ENCODE peak calls at places on chromosomes 3 and 15, in ten cellular contexts. One of them, this sample, is unnamed. For H3K4me1, the result is how much of the 10 kb centered on the place peaks cover.

GRCh38 chr15:77824361-77824985 is 191.8 kb upstream of the LINGO1 start:
- DNase-seq in CD8-positive, alpha-beta memory T cell: peak
- DNase-seq in K562: no peak
- DNase-seq in mucosa of descending colon: no peak
- DNase-seq in keratinocyte: no peak
- DNase-seq in mammary epithelial cell: no peak
- DNase-seq in breast epithelium: no peak
- DNase-seq in small intestine: no peak
- DNase-seq in GM23248: no peak
- DNase-seq in HepG2: no peak
- DNase-seq in this sample: no peak

GRCh38 chr3:115862099-115862498 is 238.8 kb downstream of the GAP43 start:
- DNase-seq in CD8-positive, alpha-beta memory T cell: no peak
- DNase-seq in small intestine: no peak
- DNase-seq in K562: no peak
- DNase-seq in mucosa of descending colon: no peak
- DNase-seq in keratinocyte: no peak
- DNase-seq in breast epithelium: no peak
- DNase-seq in GM23248: no peak
- DNase-seq in mammary epithelial cell: no peak
- DNase-seq in HepG2: no peak
- DNase-seq in this sample: no peak

GRCh38 chr3:8223766-8224165 is 277.9 kb upstream of the LMCD1 start:
- DNase-seq in GM23248: peak
- DNase-seq in keratinocyte: no peak
- DNase-seq in breast epithelium: no peak
- DNase-seq in HepG2: no peak
- DNase-seq in K562: no peak
- DNase-seq in mucosa of descending colon: no peak
- DNase-seq in small intestine: no peak
- DNase-seq in CD8-positive, alpha-beta memory T cell: no peak
- DNase-seq in mammary epithelial cell: no peak
- DNase-seq in this sample: no peak

GRCh38 chr15:79682851-79683288 is 213.9 kb downstream of the MTHFS start:
- DNase-seq in HepG2: no peak
- DNase-seq in mucosa of descending colon: no peak
- DNase-seq in breast epithelium: no peak
- DNase-seq in K562: no peak
- DNase-seq in GM23248: peak
- DNase-seq in small intestine: no peak
- DNase-seq in keratinocyte: no peak
- DNase-seq in CD8-positive, alpha-beta memory T cell: no peak
- DNase-seq in mammary epithelial cell: peak
- DNase-seq in this sample: no peak

GRCh38 chr3:13347390-13347966 is 72.6 kb downstream of the NUP210 start:
- DNase-seq in GM23248: peak
- DNase-seq in mammary epithelial cell: no peak
- DNase-seq in HepG2: no peak
- DNase-seq in keratinocyte: no peak
- DNase-seq in CD8-positive, alpha-beta memory T cell: no peak
- DNase-seq in mucosa of descending colon: no peak
- DNase-seq in breast epithelium: no peak
- DNase-seq in small intestine: no peak
- DNase-seq in K562: no peak
- DNase-seq in this sample: no peak

GRCh38 chr3:170128259-170128976 is 53.1 kb downstream of the PHC3 start:
- DNase-seq in K562: no peak
- DNase-seq in mammary epithelial cell: no peak
- DNase-seq in HepG2: no peak
- DNase-seq in keratinocyte: no peak
- DNase-seq in GM23248: no peak
- DNase-seq in small intestine: no peak
- DNase-seq in breast epithelium: no peak
- DNase-seq in mucosa of descending colon: no peak
- DNase-seq in CD8-positive, alpha-beta memory T cell: peak
- DNase-seq in this sample: no peak

GRCh38 chr3:99697250-99697649 is 58.9 kb downstream of the COL8A1 start:
- DNase-seq in small intestine: no peak
- DNase-seq in breast epithelium: no peak
- DNase-seq in mammary epithelial cell: no peak
- DNase-seq in GM23248: no peak
- DNase-seq in K562: no peak
- DNase-seq in HepG2: no peak
- DNase-seq in mucosa of descending colon: no peak
- DNase-seq in keratinocyte: no peak
- DNase-seq in CD8-positive, alpha-beta memory T cell: no peak
- DNase-seq in this sample: no peak

GRCh38 chr3:22959593-22959992 is 243.5 kb upstream of the UBE2E2 start:
- DNase-seq in mucosa of descending colon: no peak
- DNase-seq in K562: no peak
- DNase-seq in mammary epithelial cell: no peak
- DNase-seq in GM23248: no peak
- DNase-seq in small intestine: no peak
- DNase-seq in keratinocyte: no peak
- DNase-seq in HepG2: no peak
- DNase-seq in CD8-positive, alpha-beta memory T cell: no peak
- DNase-seq in breast epithelium: no peak
- DNase-seq in this sample: no peak

GRCh38 chr3:156609546-156609945 is 54.6 kb upstream of the SSR3 start:
- DNase-seq in breast epithelium: no peak
- DNase-seq in CD8-positive, alpha-beta memory T cell: no peak
- DNase-seq in mammary epithelial cell: no peak
- DNase-seq in HepG2: no peak
- DNase-seq in K562: no peak
- DNase-seq in GM23248: no peak
- DNase-seq in keratinocyte: no peak
- DNase-seq in mucosa of descending colon: no peak
- DNase-seq in small intestine: no peak
- DNase-seq in this sample: no peak

GRCh38 chr3:117750674-117751073 is 1041.1 kb downstream of the TUSC7 start:
- DNase-seq in small intestine: no peak
- DNase-seq in breast epithelium: no peak
- DNase-seq in K562: no peak
- DNase-seq in mucosa of descending colon: no peak
- DNase-seq in GM23248: no peak
- DNase-seq in HepG2: no peak
- DNase-seq in keratinocyte: no peak
- DNase-seq in CD8-positive, alpha-beta memory T cell: no peak
- DNase-seq in mammary epithelial cell: no peak
- DNase-seq in this sample: no peak

GRCh38 chr3:162865466-162865865 is 1368.9 kb downstream of the OTOL1 start:
- DNase-seq in HepG2: no peak
- DNase-seq in breast epithelium: no peak
- DNase-seq in K562: no peak
- DNase-seq in mammary epithelial cell: no peak
- DNase-seq in keratinocyte: no peak
- DNase-seq in small intestine: no peak
- DNase-seq in CD8-positive, alpha-beta memory T cell: no peak
- DNase-seq in GM23248: peak
- DNase-seq in mucosa of descending colon: no peak
- DNase-seq in this sample: no peak

GRCh38 chr15:88987951-88988671 is 74.9 kb upstream of the MFGE8 start:
- DNase-seq in breast epithelium: no peak
- DNase-seq in K562: peak
- DNase-seq in HepG2: no peak
- DNase-seq in mammary epithelial cell: no peak
- DNase-seq in small intestine: no peak
- DNase-seq in CD8-positive, alpha-beta memory T cell: no peak
- DNase-seq in keratinocyte: no peak
- DNase-seq in GM23248: peak
- DNase-seq in mucosa of descending colon: no peak
- DNase-seq in this sample: peak
- H3K4me1 ChIP-seq in breast epithelium: under half
- H3K4me1 ChIP-seq in K562: half or more
- H3K4me1 ChIP-seq in HepG2: under half
- H3K4me1 ChIP-seq in mammary epithelial cell: under half
- H3K4me1 ChIP-seq in small intestine: under half
- H3K4me1 ChIP-seq in CD8-positive, alpha-beta memory T cell: under half
- H3K4me1 ChIP-seq in keratinocyte: under half
- H3K4me1 ChIP-seq in GM23248: under half
- H3K4me1 ChIP-seq in mucosa of descending colon: under half
- H3K4me1 ChIP-seq in this sample: half or more

GRCh38 chr15:84631706-84632272 is 22.3 kb downstream of the WDR73 start:
- DNase-seq in K562: peak
- DNase-seq in mammary epithelial cell: no peak
- DNase-seq in small intestine: no peak
- DNase-seq in breast epithelium: no peak
- DNase-seq in mucosa of descending colon: no peak
- DNase-seq in keratinocyte: no peak
- DNase-seq in GM23248: peak
- DNase-seq in CD8-positive, alpha-beta memory T cell: no peak
- DNase-seq in HepG2: peak
- DNase-seq in this sample: no peak
- H3K4me1 ChIP-seq in K562: under half
- H3K4me1 ChIP-seq in mammary epithelial cell: under half
- H3K4me1 ChIP-seq in small intestine: under half
- H3K4me1 ChIP-seq in breast epithelium: under half
- H3K4me1 ChIP-seq in mucosa of descending colon: under half
- H3K4me1 ChIP-seq in keratinocyte: under half
- H3K4me1 ChIP-seq in GM23248: under half
- H3K4me1 ChIP-seq in CD8-positive, alpha-beta memory T cell: under half
- H3K4me1 ChIP-seq in HepG2: under half
- H3K4me1 ChIP-seq in this sample: under half

GRCh38 chr15:99565031-99565280 is 828 bp upstream of the MEF2A start:
- DNase-seq in HepG2: no peak
- DNase-seq in breast epithelium: no peak
- DNase-seq in K562: no peak
- DNase-seq in GM23248: no peak
- DNase-seq in keratinocyte: no peak
- DNase-seq in small intestine: peak
- DNase-seq in CD8-positive, alpha-beta memory T cell: no peak
- DNase-seq in mammary epithelial cell: no peak
- DNase-seq in mucosa of descending colon: no peak
- DNase-seq in this sample: peak
- H3K4me1 ChIP-seq in HepG2: under half
- H3K4me1 ChIP-seq in breast epithelium: under half
- H3K4me1 ChIP-seq in K562: under half
- H3K4me1 ChIP-seq in GM23248: under half
- H3K4me1 ChIP-seq in keratinocyte: under half
- H3K4me1 ChIP-seq in small intestine: under half
- H3K4me1 ChIP-seq in CD8-positive, alpha-beta memory T cell: under half
- H3K4me1 ChIP-seq in mammary epithelial cell: under half
- H3K4me1 ChIP-seq in mucosa of descending colon: under half
- H3K4me1 ChIP-seq in this sample: under half

DNA sequence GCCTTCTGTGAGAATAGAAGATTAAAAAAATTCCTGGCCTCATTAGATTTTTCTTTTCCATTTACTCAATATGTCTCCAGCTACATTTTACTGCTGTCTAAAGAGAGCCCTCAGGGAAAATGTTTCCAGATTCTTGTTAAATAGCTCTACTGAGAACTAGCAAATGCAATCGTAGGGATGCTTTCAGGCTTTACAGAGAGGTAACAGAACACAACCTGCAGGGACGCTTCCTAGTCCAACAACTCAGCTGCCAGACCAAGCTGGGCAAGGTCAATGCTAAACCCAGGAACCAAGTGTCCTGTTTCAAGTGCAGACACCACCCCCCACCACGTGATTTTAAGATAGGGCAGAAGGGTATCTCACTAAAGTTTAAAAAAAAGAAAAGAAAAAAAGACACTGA is 25.2 kb downstream of the ARHGEF3 start:
- DNase-seq in mucosa of descending colon: no peak
- DNase-seq in K562: no peak
- DNase-seq in GM23248: no peak
- DNase-seq in small intestine: no peak
- DNase-seq in CD8-positive, alpha-beta memory T cell: no peak
- DNase-seq in keratinocyte: no peak
- DNase-seq in breast epithelium: no peak
- DNase-seq in HepG2: no peak
- DNase-seq in mammary epithelial cell: no peak
- DNase-seq in this sample: no peak
- H3K4me1 ChIP-seq in mucosa of descending colon: under half
- H3K4me1 ChIP-seq in K562: under half
- H3K4me1 ChIP-seq in GM23248: under half
- H3K4me1 ChIP-seq in small intestine: under half
- H3K4me1 ChIP-seq in CD8-positive, alpha-beta memory T cell: half or more
- H3K4me1 ChIP-seq in keratinocyte: under half
- H3K4me1 ChIP-seq in breast epithelium: under half
- H3K4me1 ChIP-seq in HepG2: under half
- H3K4me1 ChIP-seq in mammary epithelial cell: under half
- H3K4me1 ChIP-seq in this sample: under half

GRCh38 chr3:128881576-128881975 is 2.2 kb downstream of the ACAD9 start:
- DNase-seq in K562: no peak
- DNase-seq in mammary epithelial cell: no peak
- DNase-seq in HepG2: no peak
- DNase-seq in keratinocyte: no peak
- DNase-seq in small intestine: no peak
- DNase-seq in GM23248: no peak
- DNase-seq in CD8-positive, alpha-beta memory T cell: no peak
- DNase-seq in breast epithelium: no peak
- DNase-seq in mucosa of descending colon: no peak
- DNase-seq in this sample: no peak

GRCh38 chr3:128884992-128885391 is 5.6 kb downstream of the ACAD9 start:
- DNase-seq in mammary epithelial cell: no peak
- DNase-seq in HepG2: no peak
- DNase-seq in K562: no peak
- DNase-seq in CD8-positive, alpha-beta memory T cell: no peak
- DNase-seq in mucosa of descending colon: no peak
- DNase-seq in keratinocyte: no peak
- DNase-seq in small intestine: no peak
- DNase-seq in GM23248: no peak
- DNase-seq in breast epithelium: no peak
- DNase-seq in this sample: no peak

GRCh38 chr3:128879991-128880390 is 571 bp downstream of the ACAD9 start:
- DNase-seq in mammary epithelial cell: no peak
- DNase-seq in K562: no peak
- DNase-seq in keratinocyte: no peak
- DNase-seq in mucosa of descending colon: no peak
- DNase-seq in CD8-positive, alpha-beta memory T cell: no peak
- DNase-seq in small intestine: no peak
- DNase-seq in GM23248: no peak
- DNase-seq in breast epithelium: no peak
- DNase-seq in HepG2: no peak
- DNase-seq in this sample: no peak

GRCh38 chr3:128879125-128879969 is at the start of gene ACAD9:
- DNase-seq in mucosa of descending colon: peak
- DNase-seq in small intestine: peak
- DNase-seq in GM23248: peak
- DNase-seq in mammary epithelial cell: peak
- DNase-seq in breast epithelium: peak
- DNase-seq in keratinocyte: peak
- DNase-seq in K562: peak
- DNase-seq in CD8-positive, alpha-beta memory T cell: peak
- DNase-seq in HepG2: peak
- DNase-seq in this sample: peak

GRCh38 chr3:128882709-128883108 is 3.3 kb downstream of the ACAD9 start:
- DNase-seq in GM23248: no peak
- DNase-seq in HepG2: no peak
- DNase-seq in small intestine: peak
- DNase-seq in keratinocyte: no peak
- DNase-seq in breast epithelium: no peak
- DNase-seq in CD8-positive, alpha-beta memory T cell: no peak
- DNase-seq in K562: no peak
- DNase-seq in mucosa of descending colon: no peak
- DNase-seq in mammary epithelial cell: no peak
- DNase-seq in this sample: no peak
- H3K4me1 ChIP-seq in GM23248: under half
- H3K4me1 ChIP-seq in HepG2: under half
- H3K4me1 ChIP-seq in small intestine: under half
- H3K4me1 ChIP-seq in keratinocyte: under half
- H3K4me1 ChIP-seq in breast epithelium: under half
- H3K4me1 ChIP-seq in CD8-positive, alpha-beta memory T cell: under half
- H3K4me1 ChIP-seq in K562: under half
- H3K4me1 ChIP-seq in mucosa of descending colon: under half
- H3K4me1 ChIP-seq in mammary epithelial cell: under half
- H3K4me1 ChIP-seq in this sample: under half

This sample was measured in SJSA1.